ENCODE peak calls at places on chromosome 15, in four cellular contexts. V is GM23338, Z is fibroblast of villous mesenchyme, E is HCT116. B is an unnamed sample.

GRCh38 chr15:101526442-101526841 is 36.9 kb upstream of the PCSK6 start:
- DNase-seq in V (peak), E (no peak), Z (no peak), B (no peak)

GRCh38 chr15:58738051-58738707 is 11.3 kb downstream of the ADAM10 start:
- DNase-seq in Z (peak), V (no peak), E (no peak), B (peak)

GRCh38 chr15:48794697-48795134 is 16.2 kb downstream of the CEP152 start:
- DNase-seq in E (no peak), Z (peak), V (no peak), B (peak)

GRCh38 chr15:40567111-40567510 is 2.0 kb upstream of the RPUSD2 start:
- DNase-seq in Z (peak), E (peak), V (peak), B (peak)

GRCh38 chr15:43922021-43922420 is 95.2 kb downstream of the WDR76 start:
- DNase-seq in V (no peak), Z (peak), E (no peak), B (no peak)

GRCh38 chr15:95839367-95839782 is 491.1 kb upstream of the NR2F2 start:
- DNase-seq in Z (peak), E (no peak), V (no peak), B (peak)

GRCh38 chr15:38195191-38195901 is 57.3 kb upstream of the SPRED1 start:
- DNase-seq in V (no peak), Z (no peak), E (no peak), B (no peak)

GRCh38 chr15:47552978-47553608 is 164.2 kb upstream of the SEMA6D start:
- DNase-seq in Z (no peak), V (no peak), E (no peak), B (no peak)

GRCh38 chr15:50840520-50840919 is 68.0 kb upstream of the AP4E1 start:
- DNase-seq in V (peak), E (no peak), Z (no peak), B (no peak)

GRCh38 chr15:83913034-83913632 is 259.2 kb downstream of the ADAMTSL3 start:
- DNase-seq in V (no peak), E (no peak), Z (no peak), B (no peak)

GRCh38 chr15:63135804-63136203 is 14.1 kb downstream of the LACTB start:
- DNase-seq in Z (peak), E (no peak), V (no peak), B (peak)

GRCh38 chr15:77851696-77852095 is 219.0 kb upstream of the LINGO1 start:
- DNase-seq in Z (no peak), V (no peak), E (no peak), B (no peak)

GRCh38 chr15:55742498-55742926 is 440 bp downstream of the PRTG start:
- DNase-seq in E (no peak), Z (peak), V (peak), B (peak)

GRCh38 chr15:60704129-60704528 is 225.2 kb upstream of the ICE2 start:
- DNase-seq in V (no peak), Z (no peak), E (no peak), B (no peak)

GRCh38 chr15:91867581-91868026 is 14.1 kb downstream of the SLCO3A1 start:
- DNase-seq in Z (peak), V (peak), E (peak), B (peak)

GRCh38 chr15:27167738-27168137 is 196.8 kb downstream of the GABRG3 start:
- DNase-seq in V (no peak), E (no peak), Z (no peak), B (no peak)

GRCh38 chr15:74541494-74542191 is 623 bp downstream of the ARID3B start:
- DNase-seq in V (peak), Z (peak), E (no peak), B (peak)

GRCh38 chr15:61157933-61158332 is 71.2 kb downstream of the RORA start:
- DNase-seq in E (no peak), V (no peak), Z (peak), B (peak)

GRCh38 chr15:71975816-71976150 is 142.2 kb downstream of the MYO9A start:
- DNase-seq in Z (no peak), V (no peak), E (no peak), B (no peak)

GRCh38 chr15:55914446-55914845 is 79.0 kb downstream of the NEDD4 start:
- DNase-seq in E (no peak), Z (peak), V (no peak), B (no peak)

GRCh38 chr15:84648539-84648938 is 5.5 kb downstream of the WDR73 start:
- DNase-seq in Z (no peak), E (no peak), V (no peak), B (peak)

GRCh38 chr15:92324036-92324963 is 69.4 kb upstream of the ST8SIA2 start:
- DNase-seq in V (no peak), E (no peak), Z (no peak), B (no peak)

GRCh38 chr15:88484781-88485246 is 17.3 kb downstream of the MRPS11 start:
- DNase-seq in Z (peak), V (peak), E (no peak), B (peak)

GRCh38 chr15:63048986-63049665 is 6.6 kb downstream of the TPM1 start:
- DNase-seq in Z (peak), E (no peak), V (peak), B (peak)

GRCh38 chr15:91261345-91261744 is 161.3 kb downstream of the SV2B start:
- DNase-seq in E (no peak), V (no peak), Z (no peak), B (no peak)

GRCh38 chr15:32794973-32795372 is 77.2 kb downstream of the GREM1 start:
- DNase-seq in E (no peak), V (no peak), Z (peak), B (peak)

B was measured in cardiac fibroblast.